ENCODE peak calls at places on chromosomes 2 and 18, in five cellular contexts. One of them, this sample, is unnamed.

GRCh38 chr2:119282139-119282965 is 58.7 kb downstream of the STEAP3 start:
- DNase-seq in stimulated activated CD8-positive, alpha-beta memory T cell treated with anti-CD3 and anti-CD28 coated beads, Interleukin-7, amount 100 ng/mL, for 1 hour: no peak
- DNase-seq in HFFc6: no peak
- DNase-seq in NCI-H1092 treated with DMSO at 0.1 percent for 48 hours: no peak
- DNase-seq in GM23248: no peak
- DNase-seq in this sample: no peak

GRCh38 chr18:8029061-8029460 is 461.9 kb downstream of the PTPRM start:
- DNase-seq in stimulated activated CD8-positive, alpha-beta memory T cell treated with anti-CD3 and anti-CD28 coated beads, Interleukin-7, amount 100 ng/mL, for 1 hour: no peak
- DNase-seq in NCI-H1092 treated with DMSO at 0.1 percent for 48 hours: no peak
- DNase-seq in HFFc6: no peak
- DNase-seq in GM23248: no peak
- DNase-seq in this sample: no peak

GRCh38 chr2:85245891-85246290 is 81.9 kb downstream of the TGOLN2 start:
- DNase-seq in NCI-H1092 treated with DMSO at 0.1 percent for 48 hours: no peak
- DNase-seq in stimulated activated CD8-positive, alpha-beta memory T cell treated with anti-CD3 and anti-CD28 coated beads, Interleukin-7, amount 100 ng/mL, for 1 hour: no peak
- DNase-seq in GM23248: peak
- DNase-seq in HFFc6: no peak
- DNase-seq in this sample: no peak

GRCh38 chr2:30026091-30027055 is 105.0 kb upstream of the ALK start:
- DNase-seq in stimulated activated CD8-positive, alpha-beta memory T cell treated with anti-CD3 and anti-CD28 coated beads, Interleukin-7, amount 100 ng/mL, for 1 hour: no peak
- DNase-seq in NCI-H1092 treated with DMSO at 0.1 percent for 48 hours: peak
- DNase-seq in GM23248: peak
- DNase-seq in HFFc6: peak
- DNase-seq in this sample: peak

GRCh38 chr2:239661334-239662312 is 260.8 kb upstream of the HDAC4 start:
- DNase-seq in GM23248: no peak
- DNase-seq in NCI-H1092 treated with DMSO at 0.1 percent for 48 hours: no peak
- DNase-seq in HFFc6: no peak
- DNase-seq in stimulated activated CD8-positive, alpha-beta memory T cell treated with anti-CD3 and anti-CD28 coated beads, Interleukin-7, amount 100 ng/mL, for 1 hour: no peak
- DNase-seq in this sample: no peak

GRCh38 chr2:61948661-61949457 is 43.4 kb downstream of the COMMD1 start:
- DNase-seq in stimulated activated CD8-positive, alpha-beta memory T cell treated with anti-CD3 and anti-CD28 coated beads, Interleukin-7, amount 100 ng/mL, for 1 hour: no peak
- DNase-seq in NCI-H1092 treated with DMSO at 0.1 percent for 48 hours: no peak
- DNase-seq in GM23248: no peak
- DNase-seq in HFFc6: no peak
- DNase-seq in this sample: no peak

GRCh38 chr2:235495373-235496238 is 1.8 kb downstream of the AGAP1 start:
- DNase-seq in HFFc6: no peak
- DNase-seq in NCI-H1092 treated with DMSO at 0.1 percent for 48 hours: no peak
- DNase-seq in stimulated activated CD8-positive, alpha-beta memory T cell treated with anti-CD3 and anti-CD28 coated beads, Interleukin-7, amount 100 ng/mL, for 1 hour: no peak
- DNase-seq in GM23248: peak
- DNase-seq in this sample: peak

GRCh38 chr2:34103437-34103836 is 504.3 kb upstream of the FAM98A start:
- DNase-seq in NCI-H1092 treated with DMSO at 0.1 percent for 48 hours: no peak
- DNase-seq in GM23248: no peak
- DNase-seq in HFFc6: no peak
- DNase-seq in stimulated activated CD8-positive, alpha-beta memory T cell treated with anti-CD3 and anti-CD28 coated beads, Interleukin-7, amount 100 ng/mL, for 1 hour: no peak
- DNase-seq in this sample: no peak

GRCh38 chr2:42216712-42217111 is 47.6 kb downstream of the EML4 start:
- DNase-seq in stimulated activated CD8-positive, alpha-beta memory T cell treated with anti-CD3 and anti-CD28 coated beads, Interleukin-7, amount 100 ng/mL, for 1 hour: no peak
- DNase-seq in HFFc6: peak
- DNase-seq in NCI-H1092 treated with DMSO at 0.1 percent for 48 hours: no peak
- DNase-seq in GM23248: peak
- DNase-seq in this sample: no peak

GRCh38 chr2:168518555-168519066 is 62.5 kb downstream of the CERS6 start:
- DNase-seq in GM23248: peak
- DNase-seq in stimulated activated CD8-positive, alpha-beta memory T cell treated with anti-CD3 and anti-CD28 coated beads, Interleukin-7, amount 100 ng/mL, for 1 hour: no peak
- DNase-seq in NCI-H1092 treated with DMSO at 0.1 percent for 48 hours: no peak
- DNase-seq in HFFc6: no peak
- DNase-seq in this sample: no peak

This sample was measured in pancreas.